ENCODE peak calls at places on chromosome 18, in four cellular contexts. C is brain microvascular endothelial cell, H is A549, D is body of pancreas. U is an unnamed sample.

GRCh38 chr18:6056171-6056932 is 161.0 kb upstream of the TMEM200C start:
- DNase-seq in C (peak; percentile 62), H (no peak), D (no peak), U (no peak)

GRCh38 chr18:10122116-10122515 is 208.3 kb downstream of the VAPA start:
- DNase-seq in C (peak; percentile 79), H (no peak), D (peak; percentile 43), U (no peak)

GRCh38 chr18:8776013-8776515 is 70.7 kb downstream of the MTCL1 start:
- DNase-seq in C (no peak), H (no peak), D (no peak), U (no peak)

GRCh38 chr18:79518683-79519128 is 123.0 kb downstream of the NFATC1 start:
- DNase-seq in C (no peak), H (no peak), D (no peak), U (no peak)

GRCh38 chr18:46360102-46360699 is 256.0 kb downstream of the HAUS1 start:
- DNase-seq in C (no peak), H (no peak), D (no peak), U (no peak)

GRCh38 chr18:47174545-47175116 is 1.5 kb downstream of the IER3IP1 start:
- DNase-seq in C (no peak), H (peak; percentile 10), D (no peak), U (no peak)

GRCh38 chr18:68991281-68991680 is 193.4 kb downstream of the CCDC102B start:
- DNase-seq in C (peak; percentile 43), H (no peak), D (no peak), U (no peak)

GRCh38 chr18:47953471-47953931 is 23.0 kb upstream of the SMAD2 start:
- DNase-seq in C (no peak), H (no peak), D (peak; percentile 68), U (peak; percentile 62)

GRCh38 chr18:6682437-6683111 is 46.9 kb upstream of the ARHGAP28 start:
- DNase-seq in C (no peak), H (no peak), D (no peak), U (no peak)

GRCh38 chr18:70491734-70492348 is 203.0 kb downstream of the SOCS6 start:
- DNase-seq in C (peak; percentile 31), H (peak; percentile 61), D (peak; percentile 60), U (peak; percentile 48)

GRCh38 chr18:21914739-21915319 is 174.2 kb downstream of the MIB1 start:
- DNase-seq in C (peak; percentile 51), H (peak; percentile 61), D (peak; percentile 45), U (no peak)

GRCh38 chr18:70627100-70627802 is 338.4 kb downstream of the SOCS6 start:
- DNase-seq in C (no peak), H (peak; percentile 2), D (no peak), U (no peak)

GRCh38 chr18:63963610-63964256 is 6.1 kb upstream of the SERPINB8 start:
- DNase-seq in C (peak; percentile 54), H (peak; percentile 57), D (peak; percentile 61), U (peak; percentile 22)

GRCh38 chr18:40553029-40553428 is 1402.0 kb upstream of the PIK3C3 start:
- DNase-seq in C (no peak), H (no peak), D (no peak), U (no peak)

GRCh38 chr18:77059294-77059916 is 73.2 kb downstream of the MBP start:
- DNase-seq in C (peak; percentile 91), H (peak; percentile 80), D (no peak), U (no peak)

GRCh38 chr18:7766817-7767216 is 199.7 kb downstream of the PTPRM start:
- DNase-seq in C (no peak), H (no peak), D (no peak), U (no peak)

GRCh38 chr18:45412577-45412976 is 202.7 kb upstream of the SLC14A2 start:
- DNase-seq in C (no peak), H (no peak), D (no peak), U (no peak)

GRCh38 chr18:55861266-55861665 is 273.3 kb upstream of the TCF4 start:
- DNase-seq in C (peak; percentile 49), H (peak; percentile 33), D (no peak), U (peak; percentile 13)

GRCh38 chr18:76721207-76721996 is 101.0 kb upstream of the ZNF236 start:
- DNase-seq in C (no peak), H (no peak), D (no peak), U (no peak)

GRCh38 chr18:59667488-59667887 is 29.7 kb downstream of the CCBE1 start:
- DNase-seq in C (no peak), H (no peak), D (no peak), U (no peak)

GRCh38 chr18:44826418-44827259 is 146.0 kb downstream of the SETBP1 start:
- DNase-seq in C (peak; percentile 93), H (peak; percentile 66), D (peak; percentile 88), U (no peak)

GRCh38 chr18:39952816-39953215 is 2002.2 kb upstream of the PIK3C3 start:
- DNase-seq in C (no peak), H (no peak), D (no peak), U (no peak)

GRCh38 chr18:59549797-59550516 is 147.3 kb downstream of the CCBE1 start:
- DNase-seq in C (no peak), H (no peak), D (peak; percentile 32), U (no peak)

GRCh38 chr18:54151376-54151775 is 73.1 kb downstream of the MBD2 start:
- DNase-seq in C (no peak), H (no peak), D (no peak), U (no peak)

GRCh38 chr18:22279741-22280452 is 110.5 kb downstream of the GATA6 start:
- DNase-seq in C (peak; percentile 9), H (no peak), D (no peak), U (no peak)

GRCh38 chr18:34131008-34131407 is 93.7 kb downstream of the NOL4 start:
- DNase-seq in C (no peak), H (no peak), D (no peak), U (no peak)

GRCh38 chr18:22641973-22642372 is 224.3 kb upstream of the CTAGE1 start:
- DNase-seq in C (no peak), H (no peak), D (no peak), U (no peak)

GRCh38 chr18:56112013-56112749 is 524.2 kb upstream of the TCF4 start:
- DNase-seq in C (peak; percentile 63), H (no peak), D (no peak), U (no peak)

GRCh38 chr18:80161781-80162417 is 52.8 kb downstream of the ADNP2 start:
- DNase-seq in C (no peak), H (no peak), D (no peak), U (no peak)

GRCh38 chr18:47530695-47531094 is 279.2 kb upstream of the SKOR2 start:
- DNase-seq in C (no peak), H (no peak), D (no peak), U (no peak)

GRCh38 chr18:56197460-56197859 is 440.9 kb downstream of the TXNL1 start:
- DNase-seq in C (no peak), H (no peak), D (no peak), U (no peak)

GRCh38 chr18:46034230-46034629 is 37.8 kb downstream of the PSTPIP2 start:
- DNase-seq in C (peak; percentile 29), H (no peak), D (no peak), U (no peak)

GRCh38 chr18:46623541-46623940 is 33.5 kb downstream of the LOXHD1 start:
- DNase-seq in C (no peak), H (no peak), D (no peak), U (peak; percentile 74)

GRCh38 chr18:24837065-24837464 is 376.6 kb downstream of the HRH4 start:
- DNase-seq in C (no peak), H (no peak), D (no peak), U (no peak)

GRCh38 chr18:74734013-74734444 is 136.4 kb downstream of the ZNF407 start:
- DNase-seq in C (no peak), H (no peak), D (no peak), U (no peak)

GRCh38 chr18:59416818-59417217 is 57.8 kb upstream of the LMAN1 start:
- DNase-seq in C (no peak), H (no peak), D (no peak), U (no peak)

GRCh38 chr18:21857871-21858270 is 117.3 kb downstream of the MIB1 start:
- DNase-seq in C (no peak), H (no peak), D (no peak), U (no peak)

GRCh38 chr18:44900627-44901026 is 219.9 kb downstream of the SETBP1 start:
- DNase-seq in C (no peak), H (no peak), D (no peak), U (no peak)

GRCh38 chr18:76121049-76121448 is 374.0 kb downstream of the ZNF516 start:
- DNase-seq in C (no peak), H (no peak), D (no peak), U (no peak)

GRCh38 chr18:61998957-61999356 is 106.2 kb upstream of the RNF152 start:
- DNase-seq in C (peak; percentile 68), H (no peak), D (no peak), U (no peak)

DNA sequence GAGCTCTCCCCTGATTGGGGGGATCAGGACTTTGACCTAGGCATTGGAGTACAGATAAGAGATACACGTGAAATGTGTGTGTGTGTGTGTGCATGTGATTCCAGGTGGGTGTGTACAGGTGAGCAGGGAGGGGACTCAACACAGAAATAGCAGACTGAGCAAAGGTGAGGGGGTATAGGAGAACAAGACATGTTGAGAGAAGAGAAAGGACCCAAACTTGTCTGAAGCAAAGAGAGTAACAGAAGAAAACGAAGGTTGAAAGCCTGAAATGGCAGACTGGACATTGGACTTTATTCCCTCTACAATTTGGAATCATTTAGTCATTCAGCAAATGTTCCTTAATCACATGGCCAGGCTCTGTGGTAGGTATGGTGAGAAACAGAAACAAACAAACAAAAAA is 23.3 kb downstream of the MRO start:
- DNase-seq in C (no peak), H (no peak), D (peak; percentile 35), U (no peak)
- H3K27ac ChIP-seq in C (no peak overlapping the region), H (no peak overlapping the region), D (peak overlapping the region; percentile 28), U (no peak overlapping the region)

GRCh38 chr18:3088044-3088443 is 75.1 kb upstream of the LPIN2 start:
- DNase-seq in C (no peak), H (no peak), D (no peak), U (no peak)
- TF ChIP-seq CTCF in C (no peak), H (no peak), D (no peak), U (no peak)

DNA sequence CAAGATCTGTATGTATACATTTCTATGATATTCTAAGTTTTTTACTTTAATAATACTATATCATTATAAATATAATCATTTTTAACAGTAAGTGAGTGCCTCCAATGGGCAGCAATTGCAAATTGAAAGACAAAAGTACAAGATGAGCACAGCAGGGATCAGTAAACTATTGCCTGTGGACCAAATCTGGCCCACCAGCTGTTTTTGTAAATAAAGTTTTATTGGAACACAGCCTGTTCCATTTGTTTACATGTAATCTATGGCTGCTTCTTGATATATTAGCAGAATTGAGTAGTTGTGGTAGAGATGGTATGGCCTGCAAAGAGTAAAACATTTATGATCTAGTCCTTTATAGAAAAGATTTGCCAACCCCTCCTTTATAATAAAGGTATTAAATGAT is 43.2 kb downstream of the CHST9 start:
- DNase-seq in C (no peak), H (no peak), D (no peak), U (no peak)
- H3K4me3 ChIP-seq in C (no peak overlapping the region), H (no peak overlapping the region), D (no peak overlapping the region), U (no peak overlapping the region)

GRCh38 chr18:35371412-35372195 is 5.5 kb downstream of the ZNF396 start:
- DNase-seq in C (no peak), H (no peak), D (no peak), U (no peak)
- H3K27ac ChIP-seq in C (no peak overlapping the region), H (no peak overlapping the region), D (no peak overlapping the region), U (no peak overlapping the region)